ENCODE peak calls at places on chromosomes 16 and 17, in five cellular contexts. E is amniotic epithelial cell, V is uterus, B is esophagus squamous epithelium, F is Kasumi-1. X is an unnamed sample.

GRCh38 chr17:28901866-28902818 is 737 bp downstream of the DHRS13 start:
- DNase-seq in F (peak), V (peak), E (peak), B (no peak), X (peak)

GRCh38 chr17:1724869-1725641 is 551 bp downstream of the WDR81 start:
- DNase-seq in V (peak), B (no peak), F (no peak), E (no peak), X (no peak)

GRCh38 chr17:75152971-75153853 is 1.1 kb downstream of the JPT1 start:
- DNase-seq in E (peak), F (peak), V (no peak), B (no peak), X (peak)

GRCh38 chr17:2232244-2232638 is 71.3 kb downstream of the SMG6 start:
- DNase-seq in F (no peak), E (peak), V (no peak), B (no peak), X (no peak)

GRCh38 chr17:27442702-27443101 is 13.5 kb upstream of the KSR1 start:
- DNase-seq in E (peak), V (no peak), F (no peak), B (no peak), X (no peak)

GRCh38 chr17:13047016-13047415 is 29.2 kb upstream of the ELAC2 start:
- DNase-seq in B (no peak), V (no peak), E (no peak), F (no peak), X (no peak)

GRCh38 chr16:59400830-59401229 is 666.7 kb upstream of the GOT2 start:
- DNase-seq in B (no peak), E (no peak), F (no peak), V (no peak), X (no peak)

GRCh38 chr16:3004781-3005284 is 7.9 kb upstream of the CLDN9 start:
- DNase-seq in V (no peak), B (no peak), F (no peak), E (no peak), X (peak)

GRCh38 chr16:84234656-84235285 is 5.0 kb downstream of the KCNG4 start:
- DNase-seq in E (no peak), B (no peak), F (no peak), V (peak), X (no peak)

GRCh38 chr16:87921236-87921773 is 15.0 kb downstream of the CA5A start:
- DNase-seq in V (no peak), E (no peak), B (no peak), F (no peak), X (no peak)

GRCh38 chr16:55264949-55265348 is 59.1 kb upstream of the IRX6 start:
- DNase-seq in F (no peak), E (no peak), V (no peak), B (no peak), X (no peak)

GRCh38 chr17:55454906-55455474 is 33.4 kb upstream of the MMD start:
- DNase-seq in B (no peak), V (no peak), E (peak), F (no peak), X (peak)